ENCODE peak calls at places on chromosome 13, in six cellular contexts. H, Q, M, O, Y and D are unnamed samples.

GRCh38 chr13:106400282-106400681 is 135.2 kb downstream of the EFNB2 start:
- ATAC-seq in O (no peak), M (no peak), Y (no peak), H (no peak), Q (no peak), D (no peak)

GRCh38 chr13:78659450-78660110 is 625 bp upstream of the OBI1 start:
- ATAC-seq in Y (no peak), H (no peak), O (no peak), Q (no peak), M (no peak), D (no peak)

GRCh38 chr13:97726664-97727235 is 226.7 kb upstream of the IPO5 start:
- ATAC-seq in Y (no peak), H (no peak), O (no peak), Q (no peak), M (no peak), D (no peak)

GRCh38 chr13:79742923-79743322 is 262.0 kb downstream of the NDFIP2 start:
- ATAC-seq in Q (no peak), Y (no peak), O (no peak), M (no peak), H (no peak), D (no peak)

GRCh38 chr13:34161829-34162544 is 344.0 kb downstream of the RFC3 start:
- ATAC-seq in O (no peak), Y (peak), M (no peak), Q (no peak), H (no peak), D (peak)

GRCh38 chr13:25762288-25762687 is 289.5 kb downstream of the SHISA2 start:
- ATAC-seq in H (no peak), O (no peak), Q (no peak), Y (no peak), M (no peak), D (no peak)

GRCh38 chr13:65292488-65292901 is 1937.6 kb downstream of the PCDH9 start:
- ATAC-seq in M (no peak), O (no peak), Q (no peak), Y (no peak), H (no peak), D (no peak)

GRCh38 chr13:74253161-74253560 is 119.0 kb upstream of the KLF12 start:
- ATAC-seq in H (no peak), M (no peak), Y (no peak), Q (no peak), O (no peak), D (no peak)

GRCh38 chr13:27446986-27447583 is 3.3 kb downstream of the MTIF3 start:
- ATAC-seq in M (no peak), O (no peak), Q (no peak), Y (no peak), H (no peak), D (no peak)

GRCh38 chr13:27450921-27451461 is 627 bp upstream of the MTIF3 start:
- ATAC-seq in Q (peak), O (peak), M (peak), H (peak), Y (peak), D (peak)

GRCh38 chr13:27449081-27449603 is 1.2 kb downstream of the MTIF3 start:
- ATAC-seq in Q (peak), M (no peak), O (no peak), Y (no peak), H (no peak), D (no peak)

GRCh38 chr13:27448308-27448707 is 2.1 kb downstream of the MTIF3 start:
- ATAC-seq in H (no peak), M (no peak), Y (no peak), O (no peak), Q (no peak), D (no peak)

GRCh38 chr13:27449936-27450828 is at the start of gene MTIF3:
- ATAC-seq in Q (peak), O (peak), Y (peak), M (peak), H (peak), D (peak)
- TF ChIP-seq POLR2A in Q (peak), O (peak), Y (peak), M (peak), H (peak), D (peak)

DNA sequence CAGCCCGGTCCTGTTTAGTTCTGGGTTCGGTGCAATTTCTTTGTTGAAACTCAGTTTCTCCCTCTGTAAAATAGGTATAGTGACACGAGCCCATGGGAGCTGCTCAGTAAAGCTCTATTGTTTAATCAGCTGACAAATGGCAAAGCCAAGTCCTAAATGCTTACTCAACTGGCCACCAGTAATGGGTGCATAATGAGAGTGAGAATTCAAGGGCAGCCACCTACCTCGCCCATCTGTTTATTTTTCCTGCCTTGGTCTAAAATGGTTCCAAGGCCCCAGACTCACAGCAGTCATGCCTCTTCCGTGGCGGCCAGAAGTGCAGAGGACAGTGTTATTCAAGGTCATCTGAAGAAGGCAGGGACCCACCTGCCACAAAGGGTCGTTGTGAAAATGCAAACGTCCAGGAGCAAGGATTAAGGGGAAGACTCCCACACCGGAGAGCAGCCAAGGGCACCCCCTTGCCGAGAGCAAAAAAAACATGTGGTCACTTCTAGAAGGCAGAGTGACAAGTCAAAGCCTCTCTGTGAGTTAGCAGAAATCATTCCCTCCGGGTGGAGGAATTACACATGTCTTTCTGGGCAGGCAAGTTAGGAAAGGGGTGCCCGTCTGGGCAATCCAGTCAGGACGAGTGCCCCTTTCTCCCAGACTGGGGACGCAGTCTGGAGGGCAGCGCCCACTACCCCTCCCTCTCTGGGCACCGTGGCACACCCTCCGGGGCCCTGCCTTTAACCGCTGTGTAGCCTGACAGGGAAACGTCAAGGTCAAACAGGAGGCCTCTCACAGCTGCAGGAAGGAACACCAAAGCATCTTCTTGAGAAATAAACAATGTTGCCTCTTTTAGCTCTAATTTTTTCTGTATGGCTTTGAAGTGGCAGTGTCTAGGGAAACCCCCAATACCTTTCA is 186.2 kb downstream of the FOXO1 start:
- ATAC-seq in M (peak), H (no peak), Y (no peak), O (no peak), Q (peak), D (no peak)
- TF ChIP-seq POLR2AphosphoS5 in M (no peak), H (no peak), Y (no peak), O (no peak), Q (no peak), D (no peak)

DNA sequence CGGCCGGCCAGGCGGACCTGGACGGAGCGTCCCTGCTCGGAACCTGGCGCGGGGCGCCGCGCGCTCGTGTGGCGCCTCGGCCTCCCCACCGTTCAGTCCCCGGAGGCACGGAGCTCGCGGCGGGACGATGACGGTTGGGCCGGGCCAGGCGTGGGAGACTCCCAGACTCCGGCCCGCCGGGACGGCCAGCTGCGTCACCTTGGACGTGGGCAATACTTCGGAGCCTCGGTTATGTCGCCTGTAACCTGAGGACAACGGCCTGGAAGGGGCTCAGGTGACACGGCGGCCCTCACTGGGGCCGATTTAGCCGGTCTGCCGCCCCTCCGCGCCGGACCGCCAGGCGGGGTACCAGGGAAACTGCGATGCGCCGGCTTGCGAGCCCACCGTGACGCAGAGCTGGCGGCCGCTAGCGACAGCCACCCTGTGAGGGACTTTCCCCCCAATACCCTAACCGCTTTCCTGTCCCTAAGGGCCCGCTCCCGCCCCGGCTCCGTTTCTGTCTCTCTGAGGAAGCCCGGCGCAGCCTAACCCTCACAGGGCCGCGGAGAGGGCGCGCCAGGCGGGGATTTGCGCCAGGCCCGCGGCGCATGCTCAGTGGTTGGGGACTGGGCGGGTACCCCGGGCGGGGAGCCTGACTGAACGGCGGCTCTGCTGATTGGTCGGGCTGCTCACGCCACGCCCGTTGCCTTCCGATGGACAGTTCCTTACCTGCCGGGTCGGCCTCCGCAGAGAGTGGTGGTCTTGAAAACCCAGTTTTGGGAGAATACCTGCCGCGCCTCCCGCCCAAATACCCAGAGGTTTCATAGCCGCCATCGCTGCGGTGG is 109.5 kb upstream of the DOCK9 start:
- ATAC-seq in O (peak), M (peak), Q (peak), H (peak), Y (peak), D (peak)
- TF ChIP-seq POLR2A in O (peak), M (peak), Q (no peak), H (peak), Y (peak), D (peak)

DNA sequence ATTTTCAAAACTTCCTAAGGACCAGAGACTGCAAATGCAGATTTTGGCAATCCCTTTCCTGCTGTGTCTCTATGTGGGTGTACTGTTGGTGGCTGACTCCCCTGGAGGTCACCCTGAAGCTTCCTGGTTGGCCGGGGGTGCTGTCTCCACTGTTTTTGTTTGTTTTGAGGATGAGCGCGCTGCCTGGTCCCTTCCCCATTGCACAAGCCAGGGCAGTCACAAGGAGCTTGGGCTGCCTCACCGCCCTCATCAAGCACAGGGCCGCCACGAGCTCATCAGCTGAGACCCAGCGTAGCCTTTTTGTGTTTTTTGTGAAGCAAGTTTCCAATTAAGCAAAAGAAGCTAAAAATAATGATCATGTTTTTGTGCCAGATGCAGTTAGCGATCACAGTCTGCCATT is 57.9 kb downstream of the GGACT start:
- ATAC-seq in Q (peak), O (no peak), H (no peak), Y (no peak), M (no peak), D (no peak)
- TF ChIP-seq POLR2AphosphoS5 in Q (no peak), O (no peak), H (no peak), Y (no peak), M (no peak), D (no peak)

GRCh38 chr13:49446473-49446872 is 2.4 kb downstream of the SETDB2 start:
- ATAC-seq in O (no peak), H (no peak), Y (no peak), Q (no peak), M (no peak), D (no peak)

GRCh38 chr13:49443327-49443688 is 556 bp downstream of the CAB39L start:
- ATAC-seq in O (no peak), M (peak), Q (peak), H (no peak), Y (no peak), D (no peak)

GRCh38 chr13:49443689-49444516 is at the start of the genes CAB39L and SETDB2:
- ATAC-seq in Q (peak), O (peak), Y (peak), H (peak), M (peak), D (peak)

GRCh38 chr13:49441846-49442245 is 2.0 kb downstream of the CAB39L start:
- ATAC-seq in H (no peak), O (no peak), Q (no peak), Y (no peak), M (no peak), D (no peak)

GRCh38 chr13:49444517-49445395 is 682 bp downstream of the SETDB2 start:
- ATAC-seq in H (peak), Q (peak), O (peak), Y (no peak), M (peak), D (peak)
- TF ChIP-seq POLR2A in H (no peak), Q (no peak), O (no peak), Y (peak), M (no peak), D (no peak)

GRCh38 chr13:111005808-111006494 is 91.1 kb upstream of the ANKRD10 start:
- ATAC-seq in Y (peak), H (peak), Q (no peak), O (peak), M (no peak), D (peak)

GRCh38 chr13:111008351-111008750 is 93.5 kb upstream of the ANKRD10 start:
- ATAC-seq in O (no peak), H (no peak), Y (no peak), M (no peak), Q (no peak), D (no peak)

GRCh38 chr13:111007209-111007608 is 92.3 kb upstream of the ANKRD10 start:
- ATAC-seq in M (peak), Y (no peak), Q (no peak), H (no peak), O (peak), D (no peak)

GRCh38 chr13:111005364-111005763 is 90.5 kb upstream of the ANKRD10 start:
- ATAC-seq in O (peak), M (no peak), H (peak), Q (no peak), Y (no peak), D (no peak)

GRCh38 chr13:111006508-111007031 is 91.7 kb upstream of the ANKRD10 start:
- ATAC-seq in Y (peak), M (no peak), H (peak), O (peak), Q (no peak), D (peak)
- TF ChIP-seq POLR2AphosphoS5 in Y (no peak), M (no peak), H (peak), O (no peak), Q (no peak), D (peak)

GRCh38 chr13:45331123-45331619 is 9.8 kb downstream of the TPT1 start:
- ATAC-seq in Q (peak), M (no peak), Y (no peak), O (no peak), H (no peak), D (no peak)
- TF ChIP-seq POLR2A in Q (peak), M (no peak), Y (no peak), O (peak), H (peak), D (no peak)

GRCh38 chr13:113588394-113589111 is 4.0 kb downstream of the TFDP1 start:
- ATAC-seq in Q (no peak), H (no peak), Y (no peak), O (no peak), M (no peak), D (no peak)

GRCh38 chr13:113589961-113590339 is 5.4 kb downstream of the TFDP1 start:
- ATAC-seq in O (no peak), Y (no peak), M (no peak), H (no peak), Q (no peak), D (no peak)

GRCh38 chr13:113589251-113589960 is 4.9 kb downstream of the TFDP1 start:
- ATAC-seq in M (no peak), Q (no peak), Y (no peak), O (no peak), H (no peak), D (no peak)

GRCh38 chr13:113592571-113592970 is 8.0 kb downstream of the TFDP1 start:
- ATAC-seq in Y (no peak), O (no peak), Q (no peak), M (no peak), H (no peak), D (no peak)

GRCh38 chr13:113591750-113592149 is 7.2 kb downstream of the TFDP1 start:
- ATAC-seq in Q (no peak), O (no peak), H (no peak), Y (no peak), M (no peak), D (no peak)
- TF ChIP-seq POLR2AphosphoS5 in Q (no peak), O (no peak), H (no peak), Y (no peak), M (no peak), D (no peak)

GRCh38 chr13:58687130-58687529 is 1055.6 kb downstream of the PCDH17 start:
- ATAC-seq in M (no peak), Y (no peak), O (no peak), H (no peak), Q (no peak), D (no peak)

GRCh38 chr13:58680115-58680514 is 1048.6 kb downstream of the PCDH17 start:
- ATAC-seq in Y (no peak), H (no peak), O (no peak), M (no peak), Q (no peak), D (no peak)

DNA sequence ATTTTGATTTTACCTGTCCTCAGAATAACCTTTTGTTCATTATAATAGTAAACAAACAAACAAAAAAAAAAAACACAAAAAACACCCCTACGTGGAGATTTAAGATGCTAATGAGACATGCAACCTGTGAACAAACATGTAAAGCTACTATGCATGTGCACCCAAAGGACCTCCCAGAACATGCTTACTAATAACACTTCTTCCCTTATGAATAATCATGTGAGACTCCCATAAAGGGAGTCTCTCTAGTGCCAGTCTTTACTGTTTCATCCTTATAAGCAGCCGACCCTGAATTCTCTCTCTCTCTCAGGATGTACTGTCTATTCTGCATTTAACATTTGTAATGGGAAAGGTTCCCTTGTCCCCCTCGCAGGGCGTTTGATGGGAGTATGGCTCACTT is 1051.1 kb downstream of the PCDH17 start:
- ATAC-seq in M (peak), O (no peak), H (no peak), Y (peak), Q (no peak), D (no peak)
- TF ChIP-seq POLR2A in M (no peak), O (no peak), H (no peak), Y (no peak), Q (no peak), D (no peak)